ENCODE peak calls at places on chromosomes 3 and 15, in six cellular contexts. N, L, V, P, I and W are unnamed samples.
A peak's percentile ranks its signal among the peaks of the same experiment; 100 is the strongest.

GRCh38 chr3:27176256-27176655 is 192.9 kb downstream of the NEK10 start:
- DNase-seq in N (no peak), L (no peak), V (no peak), P (no peak), I (no peak), W (no peak)

GRCh38 chr15:64046347-64047153 is at the start of gene DAPK2:
- DNase-seq in N (peak; percentile 60), L (peak; percentile 79), V (peak; percentile 21), P (no peak), I (peak; percentile 79), W (peak; percentile 52)

GRCh38 chr3:32239638-32240550 is 1.4 kb downstream of the CMTM8 start:
- DNase-seq in N (peak; percentile 24), L (no peak), V (no peak), P (no peak), I (peak; percentile 81), W (peak; percentile 16)

GRCh38 chr3:196774191-196774820 is 34.6 kb downstream of the PAK2 start:
- DNase-seq in N (no peak), L (no peak), V (no peak), P (no peak), I (no peak), W (no peak)

GRCh38 chr3:42544492-42545283 is 37.1 kb downstream of the SEC22C start:
- DNase-seq in N (no peak), L (peak; percentile 75), V (no peak), P (no peak), I (peak; percentile 88), W (no peak)

GRCh38 chr3:54696313-54696712 is 231.5 kb downstream of the LRTM1 start:
- DNase-seq in N (no peak), L (no peak), V (no peak), P (no peak), I (no peak), W (no peak)

GRCh38 chr3:130548356-130548755 is 31.4 kb downstream of the COL6A6 start:
- DNase-seq in N (no peak), L (no peak), V (no peak), P (no peak), I (no peak), W (no peak)

GRCh38 chr3:37812497-37812896 is 49.2 kb upstream of the CTDSPL start:
- DNase-seq in N (no peak), L (peak; percentile 39), V (peak; percentile 18), P (no peak), I (no peak), W (no peak)

GRCh38 chr3:148078659-148079058 is 619.0 kb upstream of the AGTR1 start:
- DNase-seq in N (no peak), L (no peak), V (no peak), P (no peak), I (no peak), W (no peak)

GRCh38 chr3:81289676-81290075 is 471.8 kb downstream of the GBE1 start:
- DNase-seq in N (no peak), L (no peak), V (no peak), P (no peak), I (no peak), W (no peak)

GRCh38 chr15:42832577-42832976 is 88.0 kb downstream of the TTBK2 start:
- DNase-seq in N (no peak), L (no peak), V (peak; percentile 55), P (peak; percentile 93), I (no peak), W (no peak)

GRCh38 chr15:78087944-78088772 is 4.2 kb upstream of the SH2D7 start:
- DNase-seq in N (no peak), L (no peak), V (no peak), P (no peak), I (no peak), W (no peak)

GRCh38 chr3:19543212-19543841 is 390.7 kb downstream of the EFHB start:
- DNase-seq in N (no peak), L (no peak), V (no peak), P (no peak), I (peak; percentile 64), W (no peak)

GRCh38 chr15:55084216-55084615 is 112.5 kb downstream of the RSL24D1 start:
- DNase-seq in N (no peak), L (no peak), V (no peak), P (no peak), I (no peak), W (no peak)

GRCh38 chr15:44222478-44222877 is 27.4 kb upstream of the FRMD5 start:
- DNase-seq in N (no peak), L (no peak), V (no peak), P (no peak), I (no peak), W (no peak)

GRCh38 chr15:81315452-81316203 is 8.3 kb downstream of the STARD5 start:
- DNase-seq in N (no peak), L (no peak), V (no peak), P (no peak), I (no peak), W (no peak)